ENCODE peak calls at places on chromosomes 1 and 21, in five cellular contexts. Y, E, X, M and W are unnamed samples. For H3K4me1, the result is how much of the 10 kb centered on the place peaks cover.

GRCh38 chr21:32143222-32143939 is 135.5 kb downstream of the MIS18A start:
- DNase-seq in M (no peak), E (peak), Y (no peak), X (peak), W (peak)

GRCh38 chr21:34968414-34969333 is 80.4 kb downstream of the RUNX1 start:
- DNase-seq in Y (no peak), E (no peak), X (no peak), M (no peak), W (no peak)

GRCh38 chr1:167800241-167800640 is 78.5 kb downstream of the MPZL1 start:
- DNase-seq in X (no peak), Y (no peak), E (peak), M (no peak), W (no peak)

GRCh38 chr1:67850151-67850551 is 16.9 kb upstream of the GNG12 start:
- DNase-seq in Y (peak), E (peak), M (no peak), X (no peak), W (no peak)

GRCh38 chr1:151508721-151509292 is 2.4 kb upstream of the CGN start:
- DNase-seq in X (no peak), E (no peak), M (no peak), Y (no peak), W (no peak)

GRCh38 chr1:56811331-56811730 is 7.9 kb downstream of the FYB2 start:
- DNase-seq in Y (peak), X (no peak), E (no peak), M (no peak), W (no peak)

GRCh38 chr1:25030674-25031589 is 100.9 kb upstream of the RUNX3 start:
- DNase-seq in E (peak), X (no peak), Y (no peak), M (no peak), W (no peak)

GRCh38 chr21:37862536-37862935 is 53.7 kb downstream of the KCNJ6 start:
- DNase-seq in M (no peak), X (no peak), Y (no peak), E (peak), W (peak)

GRCh38 chr1:192539450-192540132 is 36.0 kb upstream of the RGS1 start:
- DNase-seq in Y (no peak), M (no peak), X (no peak), E (peak), W (no peak)

GRCh38 chr1:27445177-27445936 is 44.6 kb downstream of the WASF2 start:
- DNase-seq in M (no peak), X (no peak), Y (no peak), E (peak), W (no peak)

GRCh38 chr1:64966158-64966963 is at the start of gene JAK1:
- DNase-seq in Y (peak), M (peak), E (peak), X (peak), W (no peak)

GRCh38 chr1:154599658-154600057 is 8.3 kb downstream of the ADAR start:
- DNase-seq in Y (no peak), M (no peak), E (peak), X (no peak), W (no peak)

GRCh38 chr1:16183157-16183556 is 27.3 kb upstream of the EPHA2 start:
- DNase-seq in E (peak), Y (no peak), X (no peak), M (peak), W (no peak)

GRCh38 chr1:218351617-218352438 is 6.7 kb downstream of the TGFB2 start:
- DNase-seq in Y (no peak), X (no peak), E (peak), M (peak), W (no peak)

GRCh38 chr1:86200901-86201300 is 44.3 kb upstream of the COL24A1 start:
- DNase-seq in X (no peak), M (no peak), Y (no peak), E (no peak), W (no peak)

GRCh38 chr1:245019904-245020486 is 134.8 kb upstream of the KIF26B start:
- DNase-seq in X (no peak), M (no peak), E (no peak), Y (no peak), W (no peak)

GRCh38 chr1:113140588-113141446 is 67.8 kb downstream of the LRIG2 start:
- DNase-seq in M (peak), X (peak), E (peak), Y (peak), W (no peak)

GRCh38 chr1:247118946-247119446 is 14.8 kb upstream of the ZNF669 start:
- DNase-seq in M (no peak), X (no peak), Y (no peak), E (peak), W (no peak)

GRCh38 chr1:166952002-166952746 is 23.2 kb downstream of the ILDR2 start:
- DNase-seq in M (no peak), Y (no peak), X (peak), E (peak), W (peak)

GRCh38 chr1:57632401-57632800 is 208.5 kb upstream of the DAB1 start:
- DNase-seq in X (no peak), E (peak), M (no peak), Y (no peak), W (no peak)

GRCh38 chr1:153538315-153538821 is 2.4 kb downstream of the S100A5 start:
- DNase-seq in Y (peak), E (peak), X (no peak), M (no peak), W (no peak)

GRCh38 chr1:214967865-214968575 is 114.5 kb upstream of the KCNK2 start:
- DNase-seq in E (peak), M (no peak), X (no peak), Y (no peak), W (no peak)

GRCh38 chr1:197615693-197616011 is 159.6 kb downstream of the DENND1B start:
- DNase-seq in M (no peak), Y (no peak), E (no peak), X (no peak), W (no peak)

GRCh38 chr21:28299946-28300345 is 692.7 kb downstream of the LTN1 start:
- DNase-seq in M (no peak), Y (no peak), E (no peak), X (no peak), W (no peak)

GRCh38 chr1:20733361-20733975 is 965 bp upstream of the SH2D5 start:
- DNase-seq in E (no peak), Y (no peak), M (no peak), X (no peak), W (no peak)

GRCh38 chr1:82565146-82565545 is 764.4 kb downstream of the ADGRL2 start:
- DNase-seq in X (no peak), E (peak), Y (no peak), M (no peak), W (no peak)

GRCh38 chr21:38376693-38377092 is 119.9 kb downstream of the KCNJ15 start:
- DNase-seq in M (no peak), E (no peak), Y (no peak), X (peak), W (peak)

GRCh38 chr1:97581614-97582051 is 339.2 kb downstream of the DPYD start:
- DNase-seq in E (peak), Y (no peak), X (no peak), M (no peak), W (no peak)

GRCh38 chr1:106523448-106523847 is 533.0 kb upstream of the PRMT6 start:
- DNase-seq in M (no peak), Y (no peak), E (no peak), X (no peak), W (no peak)

GRCh38 chr1:54805981-54806381 is 4.9 kb upstream of the TTC22 start:
- DNase-seq in E (no peak), Y (no peak), X (no peak), M (no peak), W (no peak)

GRCh38 chr1:59500970-59501742 is 204.3 kb downstream of the FGGY start:
- DNase-seq in M (no peak), X (no peak), Y (no peak), E (no peak), W (peak)

GRCh38 chr1:32639489-32640075 is 10.8 kb downstream of the ZBTB8OS start:
- DNase-seq in Y (no peak), M (no peak), X (no peak), E (peak), W (no peak)

GRCh38 chr1:229114781-229115417 is 156.0 kb upstream of the RAB4A start:
- DNase-seq in Y (no peak), X (no peak), E (no peak), M (no peak), W (no peak)

GRCh38 chr1:156667610-156667967 is 9.6 kb downstream of the NES start:
- DNase-seq in X (peak), E (no peak), Y (no peak), M (no peak), W (no peak)

GRCh38 chr1:76351655-76352054 is 277.1 kb downstream of the ST6GALNAC3 start:
- DNase-seq in X (no peak), E (no peak), Y (no peak), M (no peak), W (no peak)

GRCh38 chr1:119007672-119008482 is 19.7 kb upstream of the TBX15 start:
- DNase-seq in X (no peak), E (no peak), M (no peak), Y (no peak), W (no peak)

GRCh38 chr1:84853743-84854721 is 39.0 kb downstream of the LPAR3 start:
- DNase-seq in X (no peak), Y (no peak), E (peak), M (no peak), W (peak)

GRCh38 chr1:231162970-231163830 is 1.3 kb downstream of the TRIM67 start:
- DNase-seq in M (no peak), E (peak), X (no peak), Y (no peak), W (no peak)

DNA sequence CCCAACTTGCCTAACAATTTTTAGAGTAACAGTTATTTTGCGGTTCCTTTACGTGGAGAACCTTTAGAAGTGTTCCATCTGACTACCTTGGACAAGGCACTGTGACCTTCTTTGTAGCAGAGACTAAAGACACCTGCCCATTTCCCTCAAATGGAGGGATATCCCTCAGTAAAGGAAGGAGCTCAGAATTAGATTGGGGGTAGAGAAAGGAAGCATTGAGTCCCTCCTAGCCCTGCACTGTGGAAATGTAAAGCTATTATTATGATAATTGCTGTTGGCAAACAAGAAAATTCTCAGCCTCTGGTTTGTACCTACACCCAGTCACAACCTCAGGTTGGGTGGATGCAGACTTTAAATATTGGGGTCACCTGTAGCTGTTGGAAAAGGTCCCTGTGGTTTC is 72.6 kb upstream of the MACF1 start:
- DNase-seq in Y (no peak), X (no peak), E (no peak), M (no peak), W (no peak)
- H3K4me1 ChIP-seq in Y (under half), X (half or more), E (under half), M (half or more), W (half or more)

GRCh38 chr1:160488347-160489058 is 34.6 kb downstream of the SLAMF6 start:
- DNase-seq in M (no peak), Y (no peak), E (no peak), X (no peak), W (no peak)
- H3K4me1 ChIP-seq in M (under half), Y (under half), E (under half), X (under half), W (under half)

GRCh38 chr1:174008261-174008660 is 13.9 kb downstream of the RC3H1 start:
- DNase-seq in Y (no peak), M (no peak), X (no peak), E (no peak), W (no peak)
- H3K4me1 ChIP-seq in Y (under half), M (under half), X (half or more), E (under half), W (half or more)

GRCh38 chr1:30314591-30314990 is 408.8 kb downstream of the MATN1 start:
- DNase-seq in Y (no peak), X (no peak), E (no peak), M (no peak), W (peak)

GRCh38 chr1:30315185-30315960 is 408.0 kb downstream of the MATN1 start:
- DNase-seq in X (no peak), E (peak), M (no peak), Y (no peak), W (peak)

GRCh38 chr1:30317921-30318320 is 405.5 kb downstream of the MATN1 start:
- DNase-seq in Y (no peak), X (no peak), M (no peak), E (no peak), W (no peak)

GRCh38 chr1:30318413-30318812 is 405.0 kb downstream of the MATN1 start:
- DNase-seq in E (no peak), M (no peak), Y (no peak), X (no peak), W (no peak)

DNA sequence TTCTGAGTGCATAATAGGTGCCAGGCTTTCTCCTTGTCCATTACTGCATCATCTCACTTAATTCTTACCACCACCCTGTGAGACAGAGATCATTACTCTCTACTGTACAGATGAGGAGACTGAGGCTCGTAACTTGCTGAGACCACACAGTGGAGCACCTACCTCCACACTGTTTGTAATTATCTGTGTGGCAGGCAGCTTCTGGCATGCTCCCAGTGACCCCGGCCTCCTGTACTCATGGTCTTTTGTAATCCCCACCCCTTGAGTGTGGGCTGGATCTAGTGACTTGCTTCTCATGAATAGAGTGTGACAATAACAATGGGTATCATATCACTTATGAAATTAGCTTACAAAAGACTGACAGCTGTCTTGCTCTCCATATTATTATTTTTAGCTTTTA is 407.3 kb downstream of the MATN1 start:
- DNase-seq in M (no peak), E (no peak), Y (no peak), X (no peak), W (peak)
- H3K4me1 ChIP-seq in M (under half), E (under half), Y (under half), X (under half), W (under half)

DNA sequence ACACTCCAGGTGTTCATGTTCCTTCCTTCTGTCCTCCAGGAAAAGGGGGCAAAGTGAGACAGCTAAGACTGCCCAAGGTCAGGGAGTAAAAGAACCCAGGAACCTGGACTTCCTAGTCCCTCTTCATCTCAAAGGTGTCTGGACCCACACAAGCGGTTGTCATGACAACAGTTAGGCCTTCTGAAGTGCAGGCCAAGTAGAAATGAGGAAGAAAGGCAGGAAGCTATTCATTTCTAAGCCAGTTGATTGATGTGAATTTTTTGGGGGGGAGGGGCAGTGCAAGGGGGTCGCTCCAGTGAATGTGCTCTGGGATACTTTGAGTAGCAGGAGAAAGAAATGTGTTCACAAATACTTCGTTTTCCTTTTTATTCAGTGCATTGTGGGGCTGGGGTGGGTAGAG is 114.3 kb downstream of the NAV1 start:
- DNase-seq in E (no peak), X (no peak), M (no peak), Y (no peak), W (no peak)
- H3K4me1 ChIP-seq in E (half or more), X (half or more), M (under half), Y (under half), W (half or more)

DNA sequence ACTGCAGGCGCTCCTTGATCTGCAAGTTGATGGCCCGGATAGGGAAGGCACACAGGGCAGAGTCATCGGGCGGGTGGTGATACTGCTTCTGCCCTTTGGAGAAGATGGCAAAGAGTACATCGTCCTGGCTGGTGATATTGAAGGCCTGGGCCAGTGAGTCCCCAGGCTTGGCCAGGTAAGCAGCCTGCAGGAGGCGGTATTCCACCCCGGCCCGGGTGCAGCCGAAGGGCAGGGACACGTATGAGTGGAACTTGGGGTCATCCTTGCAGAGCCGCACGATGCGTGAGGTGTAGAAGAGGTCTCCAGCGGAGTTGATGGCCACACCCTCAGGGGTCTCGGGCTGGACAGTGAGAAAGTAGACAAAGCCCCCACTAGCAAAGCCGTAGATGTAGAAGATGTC is 27.4 kb downstream of the PLXNA2 start:
- DNase-seq in X (no peak), E (no peak), Y (no peak), M (no peak), W (no peak)
- H3K4me1 ChIP-seq in X (half or more), E (under half), Y (under half), M (half or more), W (half or more)

DNA sequence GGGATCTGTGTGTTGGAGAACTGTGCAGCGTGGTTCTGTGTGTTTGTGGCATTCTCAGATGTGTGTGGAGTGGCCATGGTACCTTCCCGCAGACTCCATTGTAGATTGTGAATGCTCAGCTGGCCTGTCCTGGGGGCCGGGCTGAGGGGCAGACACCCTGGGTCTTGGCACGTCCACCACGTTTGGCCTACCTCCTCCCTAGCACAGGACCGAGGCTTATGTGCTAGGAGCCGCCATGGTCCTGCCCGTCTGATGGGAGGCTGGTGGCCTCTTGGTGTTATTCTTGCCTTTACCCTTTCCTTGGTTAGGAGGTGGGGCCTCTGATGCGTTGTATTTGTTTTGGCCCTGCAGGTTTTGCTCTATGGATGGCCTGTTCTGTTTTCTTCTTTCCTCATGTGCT is 25.1 kb downstream of the SNAP47 start:
- DNase-seq in M (no peak), Y (no peak), E (no peak), X (no peak), W (no peak)
- H3K4me1 ChIP-seq in M (under half), Y (under half), E (under half), X (half or more), W (half or more)

DNA sequence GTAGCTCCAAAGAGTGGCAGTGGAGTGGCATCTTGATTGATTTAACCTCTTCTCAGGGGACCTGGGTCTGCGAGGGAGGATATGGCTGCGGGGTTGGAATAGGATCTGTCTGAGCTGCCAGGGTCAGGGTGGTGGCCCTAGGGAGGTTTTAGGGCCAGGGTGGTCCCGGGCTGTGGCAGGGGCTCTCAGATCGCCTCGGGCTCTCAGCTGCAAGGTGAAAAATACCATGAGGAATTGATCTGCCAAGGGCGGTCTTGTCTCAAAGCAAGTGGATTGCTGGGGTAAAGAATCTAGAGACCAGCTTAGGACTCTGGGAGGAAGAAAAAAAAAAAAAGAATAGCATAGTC is 3.7 kb downstream of the SIM2 start:
- DNase-seq in E (no peak), M (no peak), X (no peak), Y (no peak), W (no peak)
- H3K4me1 ChIP-seq in E (under half), M (half or more), X (half or more), Y (half or more), W (half or more)